ENCODE peak calls at places on chromosome 18, in seven cellular contexts. I is foreskin fibroblast, Y is RWPE1, H is progenitor cell of endocrine pancreas, O is mucosa of descending colon, S is omental fat pad, G is A549. Z is an unnamed sample.

GRCh38 chr18:12046046-12046750 is 47.4 kb upstream of the ANKRD62 start:
- DNase-seq in G (no peak), S (no peak), O (no peak), Y (no peak), I (no peak), H (no peak), Z (no peak)

GRCh38 chr18:12098389-12098788 is 4.7 kb downstream of the ANKRD62 start:
- DNase-seq in I (no peak), O (no peak), H (no peak), Y (no peak), G (no peak), S (no peak), Z (no peak)

GRCh38 chr18:44178476-44178875 is 502.2 kb upstream of the SETBP1 start:
- DNase-seq in Y (no peak), H (no peak), I (peak), G (no peak), O (no peak), S (no peak), Z (no peak)

GRCh38 chr18:38081516-38081915 is 515.9 kb upstream of the CELF4 start:
- DNase-seq in S (no peak), I (no peak), H (no peak), Y (no peak), G (no peak), O (no peak), Z (no peak)

GRCh38 chr18:7038330-7038846 is 79.2 kb downstream of the LAMA1 start:
- DNase-seq in O (no peak), S (peak), H (peak), I (peak), Y (peak), G (no peak), Z (peak)

GRCh38 chr18:33146009-33146408 is 294.5 kb downstream of the CCDC178 start:
- DNase-seq in G (no peak), H (no peak), S (no peak), O (no peak), I (no peak), Y (no peak), Z (no peak)

GRCh38 chr18:57833441-57834101 is 30.5 kb upstream of the ATP8B1 start:
- DNase-seq in H (no peak), Y (peak), O (no peak), S (no peak), G (no peak), I (no peak), Z (no peak)

GRCh38 chr18:13256444-13257305 is 38.1 kb downstream of the LDLRAD4 start:
- DNase-seq in O (no peak), S (no peak), Y (no peak), H (no peak), G (no peak), I (no peak), Z (no peak)

GRCh38 chr18:7146067-7146466 is 28.5 kb upstream of the LAMA1 start:
- DNase-seq in Y (no peak), I (no peak), G (no peak), O (no peak), S (no peak), H (no peak), Z (no peak)

GRCh38 chr18:59096098-59096779 is 43.4 kb upstream of the SEC11C start:
- DNase-seq in O (no peak), G (no peak), H (no peak), I (no peak), Y (no peak), S (no peak), Z (no peak)

GRCh38 chr18:24417465-24417864 is 9.0 kb upstream of the IMPACT start:
- DNase-seq in O (no peak), S (no peak), H (no peak), Y (no peak), I (no peak), G (no peak), Z (no peak)

GRCh38 chr18:11983592-11983991 is 2.3 kb downstream of the IMPA2 start:
- DNase-seq in O (peak), Y (no peak), S (no peak), I (no peak), H (no peak), G (no peak), Z (no peak)

GRCh38 chr18:13570216-13570615 is 156.1 kb downstream of the FAM210A start:
- DNase-seq in S (no peak), Y (no peak), O (no peak), H (no peak), I (no peak), G (no peak), Z (no peak)

GRCh38 chr18:46917808-46918600 is 602 bp downstream of the KATNAL2 start:
- DNase-seq in O (peak), Y (no peak), I (peak), G (no peak), H (no peak), S (peak), Z (peak)

GRCh38 chr18:31101148-31102019 is 837 bp downstream of the DSC2 start:
- DNase-seq in H (peak), O (peak), Y (no peak), G (peak), I (no peak), S (no peak), Z (peak)

GRCh38 chr18:73835656-73836055 is 312.0 kb downstream of the FBXO15 start:
- DNase-seq in S (no peak), H (no peak), G (no peak), Y (no peak), O (no peak), I (no peak), Z (no peak)

GRCh38 chr18:5628512-5629255 is 84.9 kb upstream of the EPB41L3 start:
- DNase-seq in H (peak), S (peak), Y (no peak), I (no peak), G (no peak), O (peak), Z (peak)

GRCh38 chr18:76984193-76985155 is 148.1 kb downstream of the MBP start:
- DNase-seq in I (no peak), S (no peak), Y (no peak), O (peak), H (no peak), G (no peak), Z (no peak)

GRCh38 chr18:11154369-11154982 is 5.1 kb upstream of the PIEZO2 start:
- DNase-seq in I (no peak), S (no peak), G (peak), Y (peak), O (no peak), H (no peak), Z (no peak)

GRCh38 chr18:60053747-60054304 is 154.0 kb downstream of the PMAIP1 start:
- DNase-seq in H (no peak), G (peak), I (peak), S (no peak), Y (peak), O (no peak), Z (no peak)

GRCh38 chr18:63752661-63753060 is 22.6 kb upstream of the SERPINB7 start:
- DNase-seq in O (no peak), Y (no peak), S (no peak), I (no peak), G (no peak), H (no peak), Z (no peak)

GRCh38 chr18:25639601-25640000 is 287.6 kb upstream of the ZNF521 start:
- DNase-seq in O (no peak), I (no peak), H (no peak), S (no peak), Y (no peak), G (no peak), Z (no peak)

GRCh38 chr18:27136208-27136535 is 48.9 kb downstream of the CHST9 start:
- DNase-seq in Y (peak), G (peak), I (no peak), H (no peak), S (no peak), O (no peak), Z (no peak)

GRCh38 chr18:25166113-25166512 is 185.9 kb downstream of the ZNF521 start:
- DNase-seq in G (no peak), O (no peak), Y (no peak), S (no peak), H (no peak), I (no peak), Z (no peak)

GRCh38 chr18:24878289-24878688 is 417.9 kb downstream of the HRH4 start:
- DNase-seq in H (no peak), S (no peak), Y (no peak), O (no peak), I (peak), G (no peak), Z (no peak)

GRCh38 chr18:56569391-56569790 is 69.0 kb downstream of the TXNL1 start:
- DNase-seq in H (no peak), O (no peak), S (no peak), G (no peak), Y (no peak), I (no peak), Z (no peak)

GRCh38 chr18:76660571-76661192 is 161.7 kb upstream of the ZNF236 start:
- DNase-seq in O (no peak), H (no peak), I (no peak), S (no peak), G (no peak), Y (no peak), Z (no peak)

GRCh38 chr18:56175309-56175708 is 463.1 kb downstream of the TXNL1 start:
- DNase-seq in H (no peak), O (no peak), Y (no peak), S (no peak), I (no peak), G (no peak), Z (no peak)

GRCh38 chr18:46916551-46917107 is 678 bp downstream of the PIAS2 start:
- DNase-seq in O (no peak), S (no peak), G (no peak), H (no peak), Y (peak), I (peak), Z (peak)

GRCh38 chr18:75070625-75071483 is 138.1 kb downstream of the PTGR3 start:
- DNase-seq in G (peak), O (no peak), I (peak), H (no peak), Y (peak), S (no peak), Z (no peak)

GRCh38 chr18:54949588-54949987 is 9.7 kb downstream of the CCDC68 start:
- DNase-seq in G (no peak), I (no peak), H (no peak), Y (no peak), S (no peak), O (no peak), Z (no peak)

GRCh38 chr18:9103488-9103887 is 989 bp downstream of the NDUFV2 start:
- DNase-seq in H (no peak), Y (no peak), I (no peak), S (no peak), O (no peak), G (no peak), Z (no peak)

GRCh38 chr18:61883547-61883946 is 9.3 kb downstream of the RNF152 start:
- DNase-seq in H (no peak), G (no peak), Y (no peak), S (no peak), I (no peak), O (no peak), Z (no peak)

GRCh38 chr18:23283933-23284430 is 148.7 kb downstream of the CABLES1 start:
- DNase-seq in Y (peak), H (no peak), S (no peak), G (peak), O (no peak), I (peak), Z (no peak)

GRCh38 chr18:57921708-57922107 is 118.6 kb upstream of the ATP8B1 start:
- DNase-seq in S (no peak), I (no peak), Y (no peak), H (no peak), G (no peak), O (no peak), Z (no peak)

GRCh38 chr18:2654105-2654827 is 1.3 kb upstream of the SMCHD1 start:
- DNase-seq in O (no peak), G (no peak), Y (no peak), H (no peak), I (no peak), S (no peak), Z (no peak)

GRCh38 chr18:27075828-27076227 is 109.3 kb downstream of the CHST9 start:
- DNase-seq in G (no peak), O (no peak), H (no peak), I (no peak), S (no peak), Y (no peak), Z (no peak)

GRCh38 chr18:53883771-53884170 is 340.7 kb downstream of the MBD2 start:
- DNase-seq in Y (no peak), S (no peak), H (no peak), I (no peak), G (no peak), O (no peak), Z (no peak)

GRCh38 chr18:3851159-3851558 is 401.2 kb downstream of the TGIF1 start:
- DNase-seq in I (no peak), H (no peak), O (no peak), Y (no peak), G (no peak), S (no peak), Z (no peak)

GRCh38 chr18:3855961-3856360 is 406.0 kb downstream of the TGIF1 start:
- DNase-seq in O (no peak), I (no peak), H (no peak), Y (no peak), G (no peak), S (no peak), Z (no peak)

GRCh38 chr18:3857544-3857943 is 407.6 kb downstream of the TGIF1 start:
- DNase-seq in Y (no peak), G (no peak), H (no peak), S (no peak), O (no peak), I (peak), Z (no peak)

GRCh38 chr18:3848316-3848715 is 398.3 kb downstream of the TGIF1 start:
- DNase-seq in Y (no peak), I (no peak), H (no peak), S (no peak), G (no peak), O (no peak), Z (no peak)

DNA sequence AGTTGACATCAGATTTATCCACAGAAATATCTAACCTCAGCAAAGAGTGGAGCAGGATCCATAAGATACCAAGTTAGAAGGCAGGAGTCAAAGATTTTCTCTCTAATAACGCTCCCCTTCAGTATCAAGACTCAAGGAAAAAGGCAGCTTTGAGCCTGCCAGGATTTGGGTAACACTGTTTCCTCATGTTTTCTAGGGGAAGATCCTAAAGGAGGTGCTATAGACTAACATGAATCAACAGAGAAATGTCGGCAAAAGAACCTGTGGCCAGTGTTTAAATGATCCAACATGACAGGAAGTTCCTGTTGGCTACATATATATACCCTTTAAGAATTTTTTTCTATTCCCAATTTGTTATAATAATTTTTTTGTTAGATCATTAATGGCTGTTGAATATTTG is 402.3 kb downstream of the TGIF1 start:
- DNase-seq in G (no peak), S (no peak), Y (no peak), O (no peak), H (no peak), I (no peak), Z (no peak)
- TF ChIP-seq CTCF in G (no peak), S (no peak), Y (no peak), O (no peak), H (no peak), I (no peak), Z (no peak)

GRCh38 chr18:35590935-35591334 is 9.4 kb downstream of the GALNT1 start:
- DNase-seq in Y (no peak), I (no peak), G (no peak), S (no peak), H (no peak), O (no peak), Z (no peak)

GRCh38 chr18:35585608-35586007 is 4.1 kb downstream of the GALNT1 start:
- DNase-seq in H (no peak), G (no peak), O (no peak), Y (no peak), S (no peak), I (no peak), Z (no peak)

GRCh38 chr18:35592298-35592697 is 10.8 kb downstream of the GALNT1 start:
- DNase-seq in S (no peak), G (no peak), H (no peak), Y (no peak), O (no peak), I (no peak), Z (no peak)

GRCh38 chr18:35588122-35588521 is 6.6 kb downstream of the GALNT1 start:
- DNase-seq in O (no peak), I (no peak), H (no peak), Y (no peak), G (no peak), S (no peak), Z (no peak)

DNA sequence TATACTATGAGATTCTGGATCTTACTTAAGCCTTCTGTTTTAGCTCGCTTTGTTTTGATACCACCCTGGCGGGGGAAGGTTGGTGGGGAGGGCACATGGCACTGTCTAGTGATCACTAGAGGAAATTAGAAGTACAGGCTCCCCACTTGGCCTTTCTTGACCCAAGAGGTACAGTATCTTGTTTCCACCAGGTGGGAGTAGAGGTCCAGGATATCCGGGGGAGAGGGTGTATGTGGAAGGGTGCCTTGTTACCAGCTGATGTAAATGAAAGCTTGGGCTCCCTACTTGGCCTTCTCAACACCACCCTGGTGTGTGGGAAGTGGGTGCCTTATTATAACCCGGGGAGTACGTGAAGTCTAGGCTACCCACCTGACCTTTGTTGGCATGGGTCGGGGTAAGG is 7.5 kb downstream of the GALNT1 start:
- DNase-seq in Y (no peak), O (no peak), G (no peak), S (no peak), I (no peak), H (no peak), Z (no peak)
- TF ChIP-seq CTCF in Y (no peak), O (no peak), G (no peak), S (no peak), I (no peak), H (no peak), Z (no peak)

GRCh38 chr18:213977-214376 is 53.9 kb downstream of the THOC1 start:
- DNase-seq in Y (no peak), S (no peak), O (no peak), I (no peak), G (no peak), H (no peak), Z (no peak)

GRCh38 chr18:213505-213904 is 54.3 kb downstream of the THOC1 start:
- DNase-seq in Y (no peak), H (no peak), S (no peak), O (no peak), G (no peak), I (no peak), Z (no peak)

GRCh38 chr18:211582-211981 is 53.2 kb downstream of the USP14 start:
- DNase-seq in O (no peak), I (no peak), G (no peak), Y (no peak), S (no peak), H (no peak), Z (no peak)

GRCh38 chr18:210780-211179 is 52.4 kb downstream of the USP14 start:
- DNase-seq in S (no peak), H (no peak), Y (no peak), I (no peak), G (no peak), O (no peak), Z (no peak)

DNA sequence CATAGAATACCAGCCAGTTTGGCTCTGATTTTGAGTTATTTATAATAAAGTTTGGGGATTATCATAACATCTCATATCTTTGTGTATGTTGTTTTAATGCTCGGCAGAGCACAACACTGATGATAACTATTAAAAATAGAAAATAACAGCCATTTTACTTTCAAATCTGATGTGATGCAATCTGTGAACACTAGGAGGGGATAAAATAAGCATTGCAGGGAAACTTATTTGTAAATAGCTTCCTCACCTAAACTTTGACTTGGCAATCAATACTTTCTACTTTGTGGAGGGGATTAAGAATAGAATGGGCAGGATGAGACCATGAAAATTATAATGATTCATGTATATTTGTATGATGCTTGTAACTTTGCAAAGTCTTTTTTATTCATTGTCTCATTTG is 54.4 kb downstream of the USP14 start:
- DNase-seq in O (no peak), G (no peak), I (no peak), Y (no peak), S (no peak), H (no peak), Z (no peak)
- TF ChIP-seq CTCF in O (no peak), G (no peak), I (peak), Y (no peak), S (no peak), H (peak), Z (no peak)

GRCh38 chr18:68665623-68666022 is 49.3 kb downstream of the TMX3 start:
- DNase-seq in H (no peak), S (no peak), Y (no peak), I (no peak), G (no peak), O (no peak), Z (no peak)

GRCh38 chr18:68662779-68663178 is 52.1 kb downstream of the TMX3 start:
- DNase-seq in O (no peak), H (no peak), I (no peak), Y (no peak), G (no peak), S (no peak), Z (no peak)

GRCh38 chr18:68666316-68666715 is 48.6 kb downstream of the TMX3 start:
- DNase-seq in Y (no peak), I (no peak), S (no peak), G (no peak), O (no peak), H (no peak), Z (no peak)

DNA sequence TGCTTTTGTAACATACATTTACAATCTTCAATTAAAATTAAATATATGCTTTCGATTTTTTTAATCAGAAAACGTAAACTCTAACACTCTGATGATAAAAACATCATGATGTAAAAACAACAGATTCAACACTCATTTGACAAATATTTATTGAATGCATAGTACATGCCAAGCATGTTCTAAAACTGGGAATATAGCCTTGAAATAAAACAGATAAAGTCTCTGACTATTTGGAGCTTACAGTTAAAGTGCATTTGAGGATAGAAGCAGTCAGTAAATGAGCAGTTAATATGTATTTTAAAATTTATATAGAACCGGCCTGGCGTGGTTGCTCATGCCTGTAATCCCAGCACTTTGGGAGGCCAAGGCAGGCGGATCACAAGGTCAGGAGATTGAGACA is 47.8 kb downstream of the TMX3 start:
- DNase-seq in G (no peak), S (no peak), Y (no peak), H (no peak), O (no peak), I (no peak), Z (no peak)
- TF ChIP-seq CTCF in G (no peak), S (no peak), Y (no peak), H (no peak), O (no peak), I (no peak), Z (no peak)

GRCh38 chr18:79010802-79011201 is 31.2 kb downstream of the SALL3 start:
- DNase-seq in Y (no peak), H (no peak), S (no peak), O (no peak), G (no peak), I (no peak), Z (no peak)
- TF ChIP-seq CTCF in Y (no peak), H (no peak), S (no peak), O (no peak), G (no peak), I (no peak), Z (no peak)

GRCh38 chr18:34809697-34810096 is 99.6 kb downstream of the DTNA start:
- DNase-seq in H (no peak), S (peak), Y (no peak), O (no peak), I (peak), G (no peak), Z (no peak)
- TF ChIP-seq CTCF in H (peak), S (no peak), Y (peak), O (no peak), I (peak), G (no peak), Z (no peak)